ENCODE peak calls at places on chromosomes 7 and 10, in ten cellular contexts. U is PC-9; H is thoracic aorta; B is CD8-positive, alpha-beta T cell; Z is lower lobe of right lung; G is pancreas; K is stomach; W is ovary; O is mammary epithelial cell; C is psoas muscle. Y is an unnamed sample. For H3K36me3 and H3K4me1, the result is how much of the 10 kb centered on the place peaks cover.

GRCh38 chr10:112955736-112956421 is 5.8 kb downstream of the TCF7L2 start:
- DNase-seq in B (no peak), G (no peak), W (no peak), H (no peak), U (no peak), Z (no peak), C (no peak), O (peak), K (no peak), Y (no peak)

GRCh38 chr7:134334408-134334807 is 17.7 kb upstream of the SLC35B4 start:
- DNase-seq in Z (no peak), W (no peak), O (no peak), C (no peak), H (no peak), U (no peak), B (no peak), K (no peak), G (no peak), Y (no peak)

GRCh38 chr7:106621393-106622132 is 39.4 kb downstream of the CCDC71L start:
- DNase-seq in W (no peak), Z (no peak), U (no peak), B (no peak), K (no peak), H (no peak), G (no peak), C (no peak), O (no peak), Y (no peak)

GRCh38 chr10:72329290-72330058 is 25.2 kb downstream of the DNAJB12 start:
- DNase-seq in Z (peak), O (no peak), B (no peak), H (no peak), K (peak), C (no peak), W (no peak), U (no peak), G (peak), Y (peak)

GRCh38 chr10:14523286-14523685 is 192.6 kb upstream of the FRMD4A start:
- DNase-seq in W (no peak), G (no peak), O (no peak), Z (no peak), C (no peak), H (no peak), U (no peak), B (no peak), K (no peak), Y (peak)

GRCh38 chr10:11147723-11148122 is 130.1 kb downstream of the CELF2 start:
- DNase-seq in O (no peak), U (no peak), G (no peak), Z (peak), C (no peak), W (no peak), H (no peak), B (no peak), K (peak), Y (no peak)

GRCh38 chr10:120477723-120478270 is 20.8 kb downstream of the PLPP4 start:
- DNase-seq in Z (no peak), H (no peak), U (no peak), W (no peak), G (no peak), B (no peak), K (no peak), O (no peak), C (no peak), Y (no peak)

GRCh38 chr7:137890449-137890916 is 43.7 kb upstream of the DGKI start:
- DNase-seq in B (no peak), K (no peak), G (no peak), C (peak), Z (no peak), H (no peak), W (no peak), O (no peak), U (no peak), Y (no peak)

GRCh38 chr7:121235221-121235620 is 93.6 kb upstream of the WNT16 start:
- DNase-seq in G (no peak), B (no peak), Z (no peak), K (no peak), C (no peak), H (no peak), U (no peak), W (no peak), O (no peak), Y (no peak)

GRCh38 chr10:101851411-101852116 is 8.0 kb upstream of the KCNIP2 start:
- DNase-seq in G (no peak), W (no peak), K (no peak), Z (no peak), C (no peak), O (no peak), U (no peak), B (no peak), H (no peak), Y (no peak)

GRCh38 chr10:100996678-100997363 is 2.8 kb upstream of the LZTS2 start:
- DNase-seq in G (peak), H (no peak), O (peak), U (no peak), B (peak), Z (no peak), W (peak), C (no peak), K (peak), Y (peak)

GRCh38 chr10:96642973-96643372 is 56.2 kb upstream of the TM9SF3 start:
- DNase-seq in O (no peak), W (no peak), C (peak), G (peak), U (no peak), K (peak), Z (peak), B (peak), H (peak), Y (peak)
- TF ChIP-seq CTCF in O (peak), W (no peak), C (peak), G (peak), U (peak), K (no peak), Z (peak), B (peak), H (no peak), Y (peak)

DNA sequence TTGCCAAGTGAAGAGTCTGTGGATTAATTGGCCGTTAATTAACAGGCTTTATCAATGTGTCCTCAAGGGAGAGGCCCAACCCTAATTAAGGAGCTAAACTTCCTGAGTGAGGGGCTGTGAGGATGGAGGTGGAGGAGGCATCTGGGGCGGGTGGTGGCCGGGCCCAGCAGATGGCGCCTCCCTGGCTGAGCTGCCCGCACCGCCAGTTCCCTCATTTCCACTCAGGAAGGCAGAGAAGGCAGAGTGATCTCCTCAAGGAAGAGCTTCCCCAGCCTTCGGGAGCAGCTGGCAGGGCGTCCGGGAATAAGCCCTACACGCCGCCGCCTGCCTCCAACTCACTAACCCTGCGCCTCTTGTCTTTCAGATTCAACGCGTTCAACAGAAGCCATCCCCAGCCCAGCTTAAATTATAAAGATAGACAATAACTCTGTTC is 112.2 kb downstream of the CYTH3 start:
- DNase-seq in G (no peak), W (peak), B (no peak), H (no peak), K (peak), O (peak), U (no peak), C (peak), Z (peak), Y (peak)
- H3K36me3 ChIP-seq in G (under half), W (under half), B (under half), H (under half), K (under half), O (under half), U (under half), C (half or more), Z (half or more), Y (under half)

GRCh38 chr10:47420305-47421056 is 36.4 kb upstream of the ZNF488 start:
- DNase-seq in U (no peak), G (no peak), C (no peak), B (no peak), Z (no peak), K (no peak), H (no peak), W (no peak), O (no peak), Y (no peak)
- H3K4me1 ChIP-seq in U (under half), G (under half), C (under half), B (under half), Z (under half), K (under half), H (under half), W (under half), O (under half), Y (under half)

DNA sequence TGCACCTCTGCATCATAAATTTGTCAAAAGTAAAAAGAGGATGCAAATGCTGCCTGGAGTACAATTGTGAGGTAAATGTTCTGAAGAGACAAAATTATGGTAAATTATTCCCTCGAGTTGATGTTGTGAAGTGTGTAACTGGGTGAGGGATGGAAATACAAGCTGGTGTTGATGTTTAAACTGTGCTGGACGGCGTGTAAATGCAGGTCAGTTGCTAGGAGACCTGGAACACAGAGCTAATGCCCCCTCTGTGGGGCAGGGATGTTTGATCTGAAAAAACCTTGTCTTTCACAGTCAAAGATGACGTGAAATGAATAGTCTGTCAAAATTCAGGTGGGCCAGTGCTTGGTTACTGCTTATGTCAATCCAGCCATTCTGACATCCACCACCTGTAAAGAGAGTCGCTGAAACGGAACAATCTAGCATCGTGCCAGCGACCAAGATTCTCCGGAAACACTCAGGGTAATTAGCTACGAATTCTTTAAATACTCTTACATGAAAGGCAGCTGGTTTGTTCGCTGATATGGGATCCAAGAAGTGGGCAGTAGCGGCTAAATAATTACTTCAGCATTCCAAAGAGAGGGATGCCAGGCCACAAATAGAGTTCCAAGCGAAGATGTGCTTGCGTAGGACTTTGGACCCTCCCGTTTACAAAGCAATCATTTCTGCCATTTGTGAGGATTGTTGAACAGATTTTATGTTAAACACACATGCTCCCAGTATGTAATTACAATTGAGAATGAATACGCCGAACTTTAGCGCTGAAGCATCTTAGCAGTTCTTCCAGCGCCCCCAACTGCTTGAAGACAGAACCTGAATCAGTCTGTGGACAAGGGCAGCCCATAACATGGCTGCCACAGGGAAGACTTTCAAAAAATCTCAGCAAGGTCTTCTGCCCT is 7.4 kb upstream of the ASB4 start:
- DNase-seq in G (peak), W (peak), H (no peak), B (no peak), O (no peak), Z (no peak), C (no peak), K (no peak), U (no peak), Y (peak)
- TF ChIP-seq CTCF in G (no peak), W (no peak), H (no peak), B (no peak), O (peak), Z (peak), C (no peak), K (no peak), U (no peak), Y (peak)

GRCh38 chr7:24982917-24983316 is 2.9 kb upstream of the OSBPL3 start:
- DNase-seq in K (no peak), O (no peak), C (no peak), B (no peak), W (no peak), H (no peak), Z (no peak), U (peak), G (no peak), Y (no peak)
- H3K36me3 ChIP-seq in K (under half), O (under half), C (under half), B (under half), W (under half), H (under half), Z (under half), U (under half), G (under half), Y (under half)

GRCh38 chr7:35802102-35802466 is 1.2 kb downstream of the SEPTIN7 start:
- DNase-seq in H (no peak), C (no peak), B (no peak), W (no peak), U (no peak), G (no peak), Z (no peak), K (no peak), O (no peak), Y (no peak)
- H3K4me1 ChIP-seq in H (half or more), C (under half), B (half or more), W (under half), U (under half), G (under half), Z (under half), K (under half), O (under half), Y (under half)

Y was measured in mucosa of descending colon.